ENCODE peak calls at places on chromosome 2, in eight cellular contexts. One of them, this sample, is unnamed.

GRCh38 chr2:239605976-239606375 is 205.2 kb upstream of the HDAC4 start:
- DNase-seq in naive B cell: no peak
- DNase-seq in sciatic nerve: peak
- DNase-seq in Daoy: no peak
- DNase-seq in endothelial cell: no peak
- DNase-seq in mucosa of gallbladder: no peak
- DNase-seq in aorta: peak
- DNase-seq in AG20443: no peak
- DNase-seq in this sample: peak

GRCh38 chr2:26172189-26172865 is 561 bp upstream of the GAREM2 start:
- DNase-seq in Daoy: no peak
- DNase-seq in aorta: no peak
- DNase-seq in endothelial cell: no peak
- DNase-seq in mucosa of gallbladder: no peak
- DNase-seq in AG20443: no peak
- DNase-seq in sciatic nerve: peak
- DNase-seq in naive B cell: no peak
- DNase-seq in this sample: no peak

GRCh38 chr2:41966431-41966893 is 81.4 kb upstream of the PKDCC start:
- DNase-seq in naive B cell: no peak
- DNase-seq in AG20443: peak
- DNase-seq in endothelial cell: no peak
- DNase-seq in aorta: peak
- DNase-seq in Daoy: peak
- DNase-seq in sciatic nerve: peak
- DNase-seq in mucosa of gallbladder: peak
- DNase-seq in this sample: peak

GRCh38 chr2:236698008-236698407 is 128.4 kb downstream of the ACKR3 start:
- DNase-seq in Daoy: no peak
- DNase-seq in mucosa of gallbladder: no peak
- DNase-seq in AG20443: no peak
- DNase-seq in aorta: no peak
- DNase-seq in naive B cell: no peak
- DNase-seq in endothelial cell: no peak
- DNase-seq in sciatic nerve: no peak
- DNase-seq in this sample: no peak

GRCh38 chr2:106104332-106105062 is 89.6 kb downstream of the UXS1 start:
- DNase-seq in endothelial cell: peak
- DNase-seq in mucosa of gallbladder: peak
- DNase-seq in naive B cell: peak
- DNase-seq in AG20443: peak
- DNase-seq in sciatic nerve: no peak
- DNase-seq in aorta: peak
- DNase-seq in Daoy: peak
- DNase-seq in this sample: peak

GRCh38 chr2:203909192-203909945 is 27.2 kb upstream of the ICOS start:
- DNase-seq in AG20443: peak
- DNase-seq in endothelial cell: peak
- DNase-seq in aorta: no peak
- DNase-seq in sciatic nerve: no peak
- DNase-seq in Daoy: peak
- DNase-seq in naive B cell: no peak
- DNase-seq in mucosa of gallbladder: peak
- DNase-seq in this sample: no peak

GRCh38 chr2:172084734-172085459 is 410 bp upstream of the DLX1 start:
- DNase-seq in sciatic nerve: peak
- DNase-seq in Daoy: peak
- DNase-seq in naive B cell: no peak
- DNase-seq in aorta: peak
- DNase-seq in AG20443: peak
- DNase-seq in mucosa of gallbladder: peak
- DNase-seq in endothelial cell: peak
- DNase-seq in this sample: peak

GRCh38 chr2:125526093-125526492 is 1129.9 kb upstream of the GYPC start:
- DNase-seq in naive B cell: no peak
- DNase-seq in mucosa of gallbladder: no peak
- DNase-seq in aorta: no peak
- DNase-seq in AG20443: no peak
- DNase-seq in Daoy: no peak
- DNase-seq in sciatic nerve: no peak
- DNase-seq in endothelial cell: no peak
- DNase-seq in this sample: no peak

GRCh38 chr2:15730545-15731212 is 139.0 kb downstream of the DDX1 start:
- DNase-seq in endothelial cell: no peak
- DNase-seq in naive B cell: no peak
- DNase-seq in sciatic nerve: peak
- DNase-seq in mucosa of gallbladder: peak
- DNase-seq in aorta: peak
- DNase-seq in Daoy: peak
- DNase-seq in AG20443: peak
- DNase-seq in this sample: peak

GRCh38 chr2:29000481-29000880 is 19.4 kb downstream of the TOGARAM2 start:
- DNase-seq in endothelial cell: no peak
- DNase-seq in naive B cell: peak
- DNase-seq in Daoy: no peak
- DNase-seq in mucosa of gallbladder: peak
- DNase-seq in sciatic nerve: no peak
- DNase-seq in aorta: peak
- DNase-seq in AG20443: no peak
- DNase-seq in this sample: peak

GRCh38 chr2:146246017-146246733 is 1598.7 kb upstream of the ACVR2A start:
- DNase-seq in AG20443: no peak
- DNase-seq in aorta: no peak
- DNase-seq in sciatic nerve: no peak
- DNase-seq in endothelial cell: no peak
- DNase-seq in naive B cell: no peak
- DNase-seq in Daoy: no peak
- DNase-seq in mucosa of gallbladder: no peak
- DNase-seq in this sample: no peak

GRCh38 chr2:55142518-55142917 is 89.6 kb downstream of the CLHC1 start:
- DNase-seq in sciatic nerve: no peak
- DNase-seq in mucosa of gallbladder: no peak
- DNase-seq in endothelial cell: no peak
- DNase-seq in AG20443: no peak
- DNase-seq in aorta: no peak
- DNase-seq in Daoy: no peak
- DNase-seq in naive B cell: no peak
- DNase-seq in this sample: no peak

GRCh38 chr2:148391324-148391723 is 253.2 kb upstream of the EPC2 start:
- DNase-seq in Daoy: peak
- DNase-seq in sciatic nerve: no peak
- DNase-seq in mucosa of gallbladder: no peak
- DNase-seq in AG20443: peak
- DNase-seq in aorta: no peak
- DNase-seq in naive B cell: no peak
- DNase-seq in endothelial cell: no peak
- DNase-seq in this sample: no peak

GRCh38 chr2:225748606-225749005 is 349.1 kb downstream of the NYAP2 start:
- DNase-seq in endothelial cell: no peak
- DNase-seq in Daoy: no peak
- DNase-seq in aorta: no peak
- DNase-seq in AG20443: no peak
- DNase-seq in naive B cell: no peak
- DNase-seq in sciatic nerve: no peak
- DNase-seq in mucosa of gallbladder: no peak
- DNase-seq in this sample: no peak

GRCh38 chr2:136185991-136186771 is 68.2 kb upstream of the CXCR4 start:
- DNase-seq in sciatic nerve: no peak
- DNase-seq in AG20443: no peak
- DNase-seq in aorta: no peak
- DNase-seq in Daoy: peak
- DNase-seq in endothelial cell: no peak
- DNase-seq in mucosa of gallbladder: no peak
- DNase-seq in naive B cell: no peak
- DNase-seq in this sample: no peak

GRCh38 chr2:72263043-72263780 is 115.5 kb upstream of the CYP26B1 start:
- DNase-seq in aorta: no peak
- DNase-seq in naive B cell: no peak
- DNase-seq in mucosa of gallbladder: no peak
- DNase-seq in AG20443: peak
- DNase-seq in sciatic nerve: no peak
- DNase-seq in Daoy: no peak
- DNase-seq in endothelial cell: no peak
- DNase-seq in this sample: no peak

GRCh38 chr2:7703523-7704144 is 786.4 kb downstream of the RNF144A start:
- DNase-seq in sciatic nerve: no peak
- DNase-seq in naive B cell: no peak
- DNase-seq in Daoy: no peak
- DNase-seq in endothelial cell: no peak
- DNase-seq in mucosa of gallbladder: no peak
- DNase-seq in aorta: no peak
- DNase-seq in AG20443: no peak
- DNase-seq in this sample: no peak

GRCh38 chr2:199310654-199311275 is 147.0 kb downstream of the SATB2 start:
- DNase-seq in mucosa of gallbladder: no peak
- DNase-seq in Daoy: no peak
- DNase-seq in AG20443: no peak
- DNase-seq in naive B cell: no peak
- DNase-seq in endothelial cell: no peak
- DNase-seq in aorta: no peak
- DNase-seq in sciatic nerve: no peak
- DNase-seq in this sample: no peak

GRCh38 chr2:20593072-20594034 is 57.5 kb downstream of the HS1BP3 start:
- DNase-seq in endothelial cell: no peak
- DNase-seq in AG20443: peak
- DNase-seq in aorta: peak
- DNase-seq in naive B cell: no peak
- DNase-seq in Daoy: peak
- DNase-seq in mucosa of gallbladder: peak
- DNase-seq in sciatic nerve: peak
- DNase-seq in this sample: peak

GRCh38 chr2:127081826-127082633 is 24.9 kb downstream of the BIN1 start:
- DNase-seq in mucosa of gallbladder: peak
- DNase-seq in AG20443: no peak
- DNase-seq in Daoy: no peak
- DNase-seq in aorta: no peak
- DNase-seq in naive B cell: peak
- DNase-seq in sciatic nerve: no peak
- DNase-seq in endothelial cell: no peak
- DNase-seq in this sample: no peak

GRCh38 chr2:39124770-39125075 is 3.9 kb upstream of the SOS1 start:
- DNase-seq in aorta: peak
- DNase-seq in endothelial cell: no peak
- DNase-seq in Daoy: no peak
- DNase-seq in sciatic nerve: no peak
- DNase-seq in AG20443: no peak
- DNase-seq in naive B cell: no peak
- DNase-seq in mucosa of gallbladder: no peak
- DNase-seq in this sample: no peak

GRCh38 chr2:26144953-26145680 is 27.8 kb upstream of the GAREM2 start:
- DNase-seq in endothelial cell: peak
- DNase-seq in sciatic nerve: peak
- DNase-seq in naive B cell: peak
- DNase-seq in mucosa of gallbladder: peak
- DNase-seq in Daoy: peak
- DNase-seq in AG20443: peak
- DNase-seq in aorta: peak
- DNase-seq in this sample: peak

GRCh38 chr2:27681844-27682243 is 18.2 kb downstream of the SLC4A1AP start:
- DNase-seq in aorta: no peak
- DNase-seq in AG20443: peak
- DNase-seq in naive B cell: no peak
- DNase-seq in Daoy: peak
- DNase-seq in mucosa of gallbladder: peak
- DNase-seq in sciatic nerve: no peak
- DNase-seq in endothelial cell: no peak
- DNase-seq in this sample: no peak

GRCh38 chr2:74567862-74568261 is 13.3 kb downstream of the DOK1 start:
- DNase-seq in aorta: no peak
- DNase-seq in mucosa of gallbladder: no peak
- DNase-seq in sciatic nerve: no peak
- DNase-seq in Daoy: peak
- DNase-seq in AG20443: peak
- DNase-seq in endothelial cell: no peak
- DNase-seq in naive B cell: no peak
- DNase-seq in this sample: no peak

GRCh38 chr2:27992787-27993747 is 102.5 kb downstream of the BABAM2 start:
- DNase-seq in naive B cell: no peak
- DNase-seq in Daoy: peak
- DNase-seq in sciatic nerve: no peak
- DNase-seq in aorta: no peak
- DNase-seq in endothelial cell: no peak
- DNase-seq in AG20443: peak
- DNase-seq in mucosa of gallbladder: no peak
- DNase-seq in this sample: no peak

GRCh38 chr2:10717630-10718029 is 3.8 kb upstream of the ATP6V1C2 start:
- DNase-seq in aorta: peak
- DNase-seq in Daoy: peak
- DNase-seq in endothelial cell: no peak
- DNase-seq in AG20443: peak
- DNase-seq in sciatic nerve: no peak
- DNase-seq in mucosa of gallbladder: peak
- DNase-seq in naive B cell: no peak
- DNase-seq in this sample: no peak

GRCh38 chr2:221817052-221817451 is 244.9 kb upstream of the EPHA4 start:
- DNase-seq in aorta: no peak
- DNase-seq in mucosa of gallbladder: no peak
- DNase-seq in naive B cell: no peak
- DNase-seq in Daoy: peak
- DNase-seq in sciatic nerve: no peak
- DNase-seq in endothelial cell: no peak
- DNase-seq in AG20443: peak
- DNase-seq in this sample: no peak

GRCh38 chr2:199659207-199659606 is 191.8 kb downstream of the FTCDNL1 start:
- DNase-seq in sciatic nerve: peak
- DNase-seq in AG20443: peak
- DNase-seq in mucosa of gallbladder: peak
- DNase-seq in naive B cell: no peak
- DNase-seq in Daoy: peak
- DNase-seq in endothelial cell: peak
- DNase-seq in aorta: peak
- DNase-seq in this sample: no peak

GRCh38 chr2:159123786-159124185 is 155.3 kb downstream of the TANC1 start:
- DNase-seq in sciatic nerve: no peak
- DNase-seq in endothelial cell: no peak
- DNase-seq in aorta: no peak
- DNase-seq in AG20443: no peak
- DNase-seq in mucosa of gallbladder: no peak
- DNase-seq in naive B cell: no peak
- DNase-seq in Daoy: no peak
- DNase-seq in this sample: no peak

GRCh38 chr2:118994172-118994700 is 52.2 kb downstream of the MARCO start:
- DNase-seq in sciatic nerve: no peak
- DNase-seq in aorta: no peak
- DNase-seq in AG20443: no peak
- DNase-seq in naive B cell: no peak
- DNase-seq in endothelial cell: no peak
- DNase-seq in Daoy: no peak
- DNase-seq in mucosa of gallbladder: no peak
- DNase-seq in this sample: no peak

GRCh38 chr2:234051374-234052070 is 1.0 kb downstream of the SPP2 start:
- DNase-seq in Daoy: no peak
- DNase-seq in sciatic nerve: no peak
- DNase-seq in mucosa of gallbladder: no peak
- DNase-seq in endothelial cell: no peak
- DNase-seq in naive B cell: no peak
- DNase-seq in AG20443: no peak
- DNase-seq in aorta: no peak
- DNase-seq in this sample: no peak

GRCh38 chr2:79453918-79454317 is 58.9 kb upstream of the CTNNA2 start:
- DNase-seq in sciatic nerve: no peak
- DNase-seq in mucosa of gallbladder: no peak
- DNase-seq in naive B cell: no peak
- DNase-seq in Daoy: no peak
- DNase-seq in aorta: no peak
- DNase-seq in endothelial cell: peak
- DNase-seq in AG20443: no peak
- DNase-seq in this sample: no peak

GRCh38 chr2:10382313-10383061 is 65.6 kb downstream of the ODC1 start:
- DNase-seq in AG20443: no peak
- DNase-seq in aorta: peak
- DNase-seq in Daoy: peak
- DNase-seq in sciatic nerve: no peak
- DNase-seq in naive B cell: peak
- DNase-seq in endothelial cell: peak
- DNase-seq in mucosa of gallbladder: peak
- DNase-seq in this sample: peak

GRCh38 chr2:160156084-160156483 is 44.0 kb downstream of the ITGB6 start:
- DNase-seq in endothelial cell: no peak
- DNase-seq in AG20443: no peak
- DNase-seq in naive B cell: no peak
- DNase-seq in aorta: no peak
- DNase-seq in sciatic nerve: no peak
- DNase-seq in Daoy: no peak
- DNase-seq in mucosa of gallbladder: no peak
- DNase-seq in this sample: peak

This sample was measured in lung.